ENCODE peak calls at places on chromosomes 13 and 19, in ten cellular contexts. K is prostate gland; H is activated naive CD8-positive, alpha-beta T cell treated with anti-CD3 and anti-CD28 coated beads for 36 hours; Z is fibroblast of gingiva; B is mucosa of descending colon; V is T-helper 9 cell; E is CD8-positive, alpha-beta memory T cell; F is progenitor cell of endocrine pancreas; J is LNCaP clone FGC; I is activated CD4-positive, alpha-beta T cell treated with anti-CD3 and anti-CD28 coated beads for 1 hour. C is an unnamed sample.

GRCh38 chr13:40981361-40981760 is 37.8 kb downstream of the ELF1 start:
- DNase-seq in I (no peak), K (no peak), F (no peak), J (no peak), V (no peak), B (no peak), H (no peak), Z (no peak), E (no peak), C (no peak)

GRCh38 chr13:36369268-36370107 is 23.3 kb upstream of the SPART start:
- DNase-seq in I (no peak), H (no peak), B (no peak), J (no peak), K (no peak), V (no peak), F (no peak), Z (peak), E (no peak), C (no peak)

GRCh38 chr13:80873589-80873988 is 532.7 kb upstream of the SPRY2 start:
- DNase-seq in V (no peak), J (no peak), B (no peak), K (no peak), Z (no peak), F (no peak), H (peak), E (no peak), I (no peak), C (no peak)

GRCh38 chr13:102580552-102581169 is 16.1 kb upstream of the TPP2 start:
- DNase-seq in K (peak), Z (peak), H (no peak), I (no peak), E (no peak), B (no peak), V (peak), F (no peak), J (peak), C (peak)

GRCh38 chr19:44671400-44671799 is at the start of gene CEACAM19:
- DNase-seq in E (no peak), B (no peak), J (no peak), F (no peak), Z (no peak), H (no peak), V (no peak), I (no peak), K (no peak), C (no peak)

GRCh38 chr13:47903836-47904235 is 97.2 kb downstream of the SUCLA2 start:
- DNase-seq in I (no peak), F (no peak), V (no peak), J (no peak), E (no peak), H (no peak), B (no peak), Z (peak), K (no peak), C (no peak)

GRCh38 chr13:109123971-109124370 is 494.6 kb downstream of the MYO16 start:
- DNase-seq in F (no peak), E (no peak), V (no peak), B (no peak), K (no peak), Z (no peak), I (no peak), J (no peak), H (no peak), C (no peak)

GRCh38 chr19:11324079-11324661 is 15.3 kb downstream of the RAB3D start:
- DNase-seq in E (peak), V (no peak), K (peak), Z (peak), B (peak), I (no peak), J (peak), F (no peak), H (peak), C (peak)

GRCh38 chr13:73272831-73273230 is 214.0 kb downstream of the KLF5 start:
- DNase-seq in E (no peak), K (no peak), B (no peak), V (no peak), I (no peak), F (no peak), J (no peak), Z (no peak), H (no peak), C (no peak)

C was measured in fibroblast of the conjunctiva.